ENCODE peak calls at places on chromosomes 6 and 20, in five cellular contexts. One of them, this sample, is unnamed.

GRCh38 chr20:40293740-40294139 is 395.3 kb downstream of the MAFB start:
- DNase-seq in IMR-90: no peak
- DNase-seq in mesendoderm: no peak
- DNase-seq in H9: no peak
- DNase-seq in mesenchymal stem cell: no peak
- DNase-seq in this sample: no peak

GRCh38 chr6:3287308-3287707 is 28.6 kb downstream of the PSMG4 start:
- DNase-seq in IMR-90: no peak
- DNase-seq in mesendoderm: no peak
- DNase-seq in H9: no peak
- DNase-seq in mesenchymal stem cell: no peak
- DNase-seq in this sample: no peak

GRCh38 chr20:24589845-24590192 is 120.4 kb downstream of the SYNDIG1 start:
- DNase-seq in IMR-90: no peak
- DNase-seq in mesendoderm: no peak
- DNase-seq in H9: no peak
- DNase-seq in mesenchymal stem cell: no peak
- DNase-seq in this sample: no peak

GRCh38 chr6:141169419-141169818 is 963.3 kb upstream of the GJE1 start:
- DNase-seq in IMR-90: peak
- DNase-seq in mesendoderm: peak
- DNase-seq in H9: no peak
- DNase-seq in mesenchymal stem cell: peak
- DNase-seq in this sample: no peak

GRCh38 chr20:38918172-38918571 is 8.0 kb upstream of the FAM83D start:
- DNase-seq in IMR-90: no peak
- DNase-seq in mesendoderm: no peak
- DNase-seq in H9: no peak
- DNase-seq in mesenchymal stem cell: no peak
- DNase-seq in this sample: no peak

GRCh38 chr20:45311589-45312211 is 3.6 kb upstream of the MATN4 start:
- DNase-seq in IMR-90: peak
- DNase-seq in mesendoderm: peak
- DNase-seq in H9: peak
- DNase-seq in mesenchymal stem cell: peak
- DNase-seq in this sample: no peak

GRCh38 chr6:115914098-115914497 is 146.6 kb downstream of the FRK start:
- DNase-seq in IMR-90: no peak
- DNase-seq in mesendoderm: peak
- DNase-seq in H9: no peak
- DNase-seq in mesenchymal stem cell: peak
- DNase-seq in this sample: no peak

GRCh38 chr6:166644631-166645030 is 17.6 kb upstream of the RPS6KA2 start:
- DNase-seq in IMR-90: no peak
- DNase-seq in mesendoderm: peak
- DNase-seq in H9: no peak
- DNase-seq in mesenchymal stem cell: no peak
- DNase-seq in this sample: no peak

GRCh38 chr6:43171284-43172126 is 436 bp downstream of the SRF start:
- DNase-seq in IMR-90: no peak
- DNase-seq in mesendoderm: no peak
- DNase-seq in H9: no peak
- DNase-seq in mesenchymal stem cell: no peak
- DNase-seq in this sample: no peak

GRCh38 chr6:108630050-108630714 is 69.5 kb downstream of the FOXO3 start:
- DNase-seq in IMR-90: peak
- DNase-seq in mesendoderm: peak
- DNase-seq in H9: no peak
- DNase-seq in mesenchymal stem cell: no peak
- DNase-seq in this sample: no peak

GRCh38 chr20:45589725-45590124 is 10.6 kb upstream of the WFDC8 start:
- DNase-seq in IMR-90: no peak
- DNase-seq in mesendoderm: peak
- DNase-seq in H9: no peak
- DNase-seq in mesenchymal stem cell: no peak
- DNase-seq in this sample: no peak

GRCh38 chr20:50354690-50355592 is 155.2 kb upstream of the PTPN1 start:
- DNase-seq in IMR-90: no peak
- DNase-seq in mesendoderm: no peak
- DNase-seq in H9: no peak
- DNase-seq in mesenchymal stem cell: no peak
- DNase-seq in this sample: no peak

GRCh38 chr20:36235892-36236785 is at the start of gene AAR2:
- DNase-seq in IMR-90: peak
- DNase-seq in mesendoderm: peak
- DNase-seq in H9: peak
- DNase-seq in mesenchymal stem cell: peak
- DNase-seq in this sample: peak

GRCh38 chr20:6767536-6768227 is at the start of gene BMP2:
- DNase-seq in IMR-90: peak
- DNase-seq in mesendoderm: peak
- DNase-seq in H9: peak
- DNase-seq in mesenchymal stem cell: peak
- DNase-seq in this sample: peak

GRCh38 chr20:63051911-63052310 is 45.1 kb upstream of the BHLHE23 start:
- DNase-seq in IMR-90: no peak
- DNase-seq in mesendoderm: no peak
- DNase-seq in H9: no peak
- DNase-seq in mesenchymal stem cell: no peak
- DNase-seq in this sample: no peak

GRCh38 chr6:36968266-36968977 is 13.9 kb downstream of the PI16 start:
- DNase-seq in IMR-90: no peak
- DNase-seq in mesendoderm: no peak
- DNase-seq in H9: no peak
- DNase-seq in mesenchymal stem cell: no peak
- DNase-seq in this sample: no peak

GRCh38 chr20:21615617-21616080 is 89.8 kb upstream of the PAX1 start:
- DNase-seq in IMR-90: peak
- DNase-seq in mesendoderm: peak
- DNase-seq in H9: peak
- DNase-seq in mesenchymal stem cell: no peak
- DNase-seq in this sample: peak

GRCh38 chr6:121506761-121507754 is 71.6 kb downstream of the GJA1 start:
- DNase-seq in IMR-90: peak
- DNase-seq in mesendoderm: peak
- DNase-seq in H9: no peak
- DNase-seq in mesenchymal stem cell: peak
- DNase-seq in this sample: no peak

GRCh38 chr20:19757973-19758887 is at the start of gene RIN2:
- DNase-seq in IMR-90: peak
- DNase-seq in mesendoderm: peak
- DNase-seq in H9: peak
- DNase-seq in mesenchymal stem cell: peak
- DNase-seq in this sample: peak

GRCh38 chr6:169451065-169451840 is 197.6 kb upstream of the THBS2 start:
- DNase-seq in IMR-90: no peak
- DNase-seq in mesendoderm: no peak
- DNase-seq in H9: no peak
- DNase-seq in mesenchymal stem cell: no peak
- DNase-seq in this sample: no peak

GRCh38 chr6:14711056-14711703 is 534.7 kb upstream of the JARID2 start:
- DNase-seq in IMR-90: peak
- DNase-seq in mesendoderm: peak
- DNase-seq in H9: peak
- DNase-seq in mesenchymal stem cell: peak
- DNase-seq in this sample: no peak

GRCh38 chr6:95133578-95133977 is 443.8 kb upstream of the MANEA start:
- DNase-seq in IMR-90: peak
- DNase-seq in mesendoderm: peak
- DNase-seq in H9: no peak
- DNase-seq in mesenchymal stem cell: peak
- DNase-seq in this sample: no peak

GRCh38 chr6:157867155-157867559 is 44.1 kb downstream of the SNX9 start:
- DNase-seq in IMR-90: peak
- DNase-seq in mesendoderm: no peak
- DNase-seq in H9: no peak
- DNase-seq in mesenchymal stem cell: peak
- DNase-seq in this sample: no peak

GRCh38 chr6:53111865-53112264 is 36.8 kb downstream of the GCM1 start:
- DNase-seq in IMR-90: no peak
- DNase-seq in mesendoderm: no peak
- DNase-seq in H9: no peak
- DNase-seq in mesenchymal stem cell: no peak
- DNase-seq in this sample: no peak

DNA sequence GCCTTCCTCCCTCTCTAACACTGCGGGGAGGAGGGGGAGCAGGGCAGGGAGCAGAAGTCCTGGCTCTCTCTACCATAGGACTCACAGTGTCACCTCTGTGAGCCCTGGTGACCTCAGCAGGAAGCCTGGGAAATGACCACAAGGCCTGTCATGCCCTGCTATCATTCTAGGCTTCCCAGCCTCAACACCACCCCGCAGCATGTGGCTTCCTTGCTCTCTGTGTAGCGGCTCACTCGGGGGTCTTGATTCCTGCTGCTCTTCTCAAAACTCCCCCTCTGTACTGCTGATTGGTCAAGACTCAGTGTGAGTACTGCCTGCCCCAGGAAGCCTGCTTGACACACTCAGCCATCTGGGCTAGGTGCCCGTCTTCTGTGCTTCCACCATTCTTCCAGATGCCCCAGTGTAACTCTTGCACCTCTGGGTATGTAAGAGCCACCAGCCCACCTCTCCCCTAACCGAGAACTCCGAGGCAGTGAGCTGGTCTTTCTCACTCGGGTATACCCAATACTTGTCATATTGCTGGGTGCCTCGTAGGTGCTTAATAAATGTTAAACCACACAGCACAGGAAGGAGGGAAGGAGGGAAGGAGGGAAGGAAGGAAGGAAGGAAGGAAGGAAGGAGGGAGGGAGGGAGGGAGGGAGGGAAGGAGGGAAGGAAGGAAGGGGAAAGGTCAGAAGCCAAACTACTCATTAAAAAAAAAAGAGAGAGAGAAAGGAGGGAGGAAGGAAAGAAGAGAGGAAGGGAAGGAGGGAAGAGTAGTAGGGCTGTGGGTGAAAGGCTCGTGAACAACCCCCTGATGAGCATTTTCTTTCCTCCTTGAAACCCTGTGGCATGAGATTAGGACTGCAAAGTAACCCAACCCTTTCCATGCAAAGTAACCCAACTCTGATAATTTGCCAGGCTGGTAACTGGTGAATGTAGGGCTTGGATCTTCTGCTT is 5.0 kb downstream of the MDFI start:
- DNase-seq in IMR-90: no peak
- DNase-seq in mesendoderm: no peak
- DNase-seq in H9: no peak
- DNase-seq in mesenchymal stem cell: no peak
- DNase-seq in this sample: no peak
- H2BK5ac ChIP-seq in IMR-90: no peak
- H2BK5ac ChIP-seq in mesendoderm: no peak
- H2BK5ac ChIP-seq in H9: no peak
- H2BK5ac ChIP-seq in mesenchymal stem cell: no peak
- H2BK5ac ChIP-seq in this sample: no peak

GRCh38 chr6:130138909-130139242 is 83.9 kb downstream of the SAMD3 start:
- DNase-seq in IMR-90: no peak
- DNase-seq in mesendoderm: no peak
- DNase-seq in H9: no peak
- DNase-seq in mesenchymal stem cell: no peak
- DNase-seq in this sample: no peak

GRCh38 chr6:130136803-130137202 is 85.9 kb downstream of the SAMD3 start:
- DNase-seq in IMR-90: peak
- DNase-seq in mesendoderm: no peak
- DNase-seq in H9: no peak
- DNase-seq in mesenchymal stem cell: no peak
- DNase-seq in this sample: no peak

GRCh38 chr6:130138116-130138908 is 84.4 kb downstream of the SAMD3 start:
- DNase-seq in IMR-90: no peak
- DNase-seq in mesendoderm: no peak
- DNase-seq in H9: no peak
- DNase-seq in mesenchymal stem cell: no peak
- DNase-seq in this sample: no peak

GRCh38 chr6:130143709-130144108 is 79.0 kb downstream of the SAMD3 start:
- DNase-seq in IMR-90: peak
- DNase-seq in mesendoderm: no peak
- DNase-seq in H9: no peak
- DNase-seq in mesenchymal stem cell: peak
- DNase-seq in this sample: no peak

GRCh38 chr6:130140084-130140483 is 82.7 kb downstream of the SAMD3 start:
- DNase-seq in IMR-90: peak
- DNase-seq in mesendoderm: no peak
- DNase-seq in H9: no peak
- DNase-seq in mesenchymal stem cell: no peak
- DNase-seq in this sample: no peak
- H4K8ac ChIP-seq in IMR-90: no peak
- H4K8ac ChIP-seq in mesendoderm: no peak
- H4K8ac ChIP-seq in H9: no peak
- H4K8ac ChIP-seq in mesenchymal stem cell: no peak
- H4K8ac ChIP-seq in this sample: no peak

GRCh38 chr6:90483116-90483839 is 103.6 kb downstream of the MAP3K7 start:
- DNase-seq in IMR-90: peak
- DNase-seq in mesendoderm: no peak
- DNase-seq in H9: no peak
- DNase-seq in mesenchymal stem cell: no peak
- DNase-seq in this sample: no peak

GRCh38 chr6:90483956-90484355 is 102.9 kb downstream of the MAP3K7 start:
- DNase-seq in IMR-90: no peak
- DNase-seq in mesendoderm: no peak
- DNase-seq in H9: no peak
- DNase-seq in mesenchymal stem cell: no peak
- DNase-seq in this sample: no peak

GRCh38 chr6:90485615-90486277 is 101.1 kb downstream of the MAP3K7 start:
- DNase-seq in IMR-90: no peak
- DNase-seq in mesendoderm: no peak
- DNase-seq in H9: no peak
- DNase-seq in mesenchymal stem cell: no peak
- DNase-seq in this sample: no peak

GRCh38 chr6:90484903-90485302 is 102.0 kb downstream of the MAP3K7 start:
- DNase-seq in IMR-90: no peak
- DNase-seq in mesendoderm: no peak
- DNase-seq in H9: no peak
- DNase-seq in mesenchymal stem cell: no peak
- DNase-seq in this sample: no peak

GRCh38 chr6:90484392-90484791 is 102.5 kb downstream of the MAP3K7 start:
- DNase-seq in IMR-90: no peak
- DNase-seq in mesendoderm: no peak
- DNase-seq in H9: no peak
- DNase-seq in mesenchymal stem cell: no peak
- DNase-seq in this sample: no peak
- H3K4ac ChIP-seq in IMR-90: no peak
- H3K4ac ChIP-seq in mesendoderm: no peak
- H3K4ac ChIP-seq in H9: no peak
- H3K4ac ChIP-seq in mesenchymal stem cell: no peak
- H3K4ac ChIP-seq in this sample: no peak

DNA sequence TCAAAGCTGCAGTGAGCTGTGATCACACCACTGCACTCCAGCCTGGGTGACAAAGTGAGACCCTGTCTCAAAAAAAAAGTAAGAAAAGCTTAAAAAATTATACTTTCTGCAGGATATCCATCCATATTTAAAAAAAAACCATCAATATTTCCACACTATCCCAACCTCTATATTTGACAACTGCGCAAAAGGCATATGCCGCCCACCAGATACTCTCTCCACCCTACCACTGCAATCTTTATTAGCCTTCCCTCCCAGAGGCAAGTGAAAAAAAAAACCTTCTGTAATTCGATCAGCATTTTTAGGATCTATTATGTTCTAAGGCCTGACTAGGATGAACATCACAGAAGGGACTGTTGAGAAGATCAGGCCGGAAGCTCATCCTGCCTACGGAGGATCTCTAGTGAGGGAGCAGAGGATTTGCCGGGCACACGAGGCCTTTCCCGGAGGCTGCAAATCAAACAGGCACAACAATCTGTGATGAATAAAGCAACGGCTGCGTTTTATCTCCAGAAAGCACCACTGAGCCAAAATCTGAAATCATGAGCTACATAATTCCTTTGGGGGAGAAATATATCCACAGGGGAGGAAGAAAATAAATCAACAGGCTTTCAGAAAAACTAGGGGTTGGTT is 65.9 kb downstream of the GFOD1 start:
- DNase-seq in IMR-90: no peak
- DNase-seq in mesendoderm: peak
- DNase-seq in H9: peak
- DNase-seq in mesenchymal stem cell: no peak
- DNase-seq in this sample: no peak
- H2BK5ac ChIP-seq in IMR-90: no peak
- H2BK5ac ChIP-seq in mesendoderm: peak
- H2BK5ac ChIP-seq in H9: peak
- H2BK5ac ChIP-seq in mesenchymal stem cell: no peak
- H2BK5ac ChIP-seq in this sample: no peak

This sample was measured in neuronal stem cell.